ENCODE peak calls at places on chromosomes 1 and 21, in six cellular contexts. Y is H9; H is tibial artery; C is esophagus squamous epithelium; A is CD4-positive, alpha-beta T cell; W is Panc1. T is an unnamed sample.

GRCh38 chr1:160672789-160673695 is 26.2 kb upstream of the SLAMF1 start:
- DNase-seq in Y (no peak), H (no peak), C (no peak), A (no peak), W (no peak), T (no peak)

GRCh38 chr1:89335486-89335885 is 28.4 kb upstream of the GBP6 start:
- DNase-seq in Y (no peak), H (no peak), C (no peak), A (no peak), W (no peak), T (no peak)

GRCh38 chr1:236451796-236452373 is 57.8 kb downstream of the EDARADD start:
- DNase-seq in Y (peak; percentile 74), H (no peak), C (no peak), A (peak; percentile 4), W (no peak), T (no peak)

GRCh38 chr21:39336457-39337008 is 12.4 kb downstream of the HMGN1 start:
- DNase-seq in Y (no peak), H (no peak), C (no peak), A (no peak), W (no peak), T (no peak)

GRCh38 chr1:101207891-101208290 is 28.9 kb upstream of the S1PR1 start:
- DNase-seq in Y (no peak), H (no peak), C (no peak), A (no peak), W (no peak), T (no peak)

GRCh38 chr1:13892671-13893325 is 192.8 kb downstream of the PRDM2 start:
- DNase-seq in Y (peak; percentile 49), H (no peak), C (no peak), A (no peak), W (no peak), T (peak; percentile 61)

GRCh38 chr1:22428672-22429071 is 23.0 kb upstream of the ZBTB40 start:
- DNase-seq in Y (no peak), H (no peak), C (no peak), A (no peak), W (no peak), T (peak; percentile 64)

GRCh38 chr1:67274623-67275325 is 32.9 kb upstream of the IL12RB2 start:
- DNase-seq in Y (no peak), H (no peak), C (no peak), A (no peak), W (no peak), T (no peak)

GRCh38 chr1:95041491-95042165 is 31.1 kb downstream of the ALG14 start:
- DNase-seq in Y (no peak), H (no peak), C (no peak), A (no peak), W (peak; percentile 32), T (peak; percentile 84)

GRCh38 chr1:30478288-30478687 is 245.1 kb downstream of the MATN1 start:
- DNase-seq in Y (no peak), H (peak; percentile 52), C (no peak), A (no peak), W (no peak), T (no peak)

GRCh38 chr1:2777428-2778219 is 23.9 kb downstream of the TTC34 start:
- DNase-seq in Y (peak; percentile 10), H (no peak), C (no peak), A (no peak), W (no peak), T (no peak)

GRCh38 chr1:232878141-232878540 is 72.3 kb upstream of the NTPCR start:
- DNase-seq in Y (no peak), H (no peak), C (no peak), A (no peak), W (no peak), T (no peak)

GRCh38 chr1:230127105-230128054 is 60.3 kb downstream of the GALNT2 start:
- DNase-seq in Y (no peak), H (no peak), C (no peak), A (no peak), W (no peak), T (no peak)

GRCh38 chr1:206694151-206694550 is 9.4 kb downstream of the MAPKAPK2 start:
- DNase-seq in Y (no peak), H (no peak), C (no peak), A (no peak), W (no peak), T (no peak)

GRCh38 chr1:9593492-9594465 is 5.1 kb downstream of the TMEM201 start:
- DNase-seq in Y (peak; percentile 93), H (no peak), C (no peak), A (no peak), W (no peak), T (peak; percentile 81)

GRCh38 chr1:205298191-205298994 is 23.2 kb downstream of the NUAK2 start:
- DNase-seq in Y (peak; percentile 88), H (no peak), C (no peak), A (no peak), W (peak; percentile 84), T (peak; percentile 80)

DNA sequence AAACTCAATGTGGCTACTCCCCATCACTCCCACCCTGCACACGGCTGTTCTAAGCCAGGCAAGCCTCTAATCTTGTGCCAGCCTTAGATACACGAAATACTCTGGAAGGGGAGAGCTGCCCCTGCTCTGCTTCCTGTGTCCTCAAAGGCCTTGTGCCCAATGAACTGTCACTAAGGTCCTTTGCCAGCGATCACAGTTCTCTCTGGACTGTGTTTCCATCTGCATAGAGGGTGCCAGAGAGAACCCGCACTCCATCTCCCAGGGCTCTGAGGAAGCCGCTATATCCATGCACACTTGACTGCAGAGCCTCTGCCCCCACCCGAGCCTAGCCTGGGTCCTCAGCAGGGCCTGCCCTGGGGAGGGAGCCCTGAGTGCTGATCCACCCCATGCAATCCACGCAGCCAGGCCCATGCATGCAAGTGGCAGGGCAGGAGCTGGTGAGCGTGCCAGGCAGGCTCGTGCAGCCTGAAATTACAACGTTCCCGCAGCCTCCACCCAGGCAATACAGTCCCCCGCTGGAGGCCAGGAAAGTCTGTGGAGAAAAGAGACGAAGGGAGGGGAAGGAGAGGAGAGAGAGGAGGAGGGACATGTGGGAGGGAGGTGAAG is 30.6 kb upstream of the KIF21B start:
- DNase-seq in Y (no peak), H (no peak), C (no peak), A (no peak), W (no peak), T (no peak)
- H3K27me3 ChIP-seq in Y (no peaks in the 10 kb centered on the region), H (no peaks in the 10 kb centered on the region), C (no peaks in the 10 kb centered on the region), A (no peaks in the 10 kb centered on the region), W (peaks cover 6% of the 10 kb centered on the region), T (no peaks in the 10 kb centered on the region)

DNA sequence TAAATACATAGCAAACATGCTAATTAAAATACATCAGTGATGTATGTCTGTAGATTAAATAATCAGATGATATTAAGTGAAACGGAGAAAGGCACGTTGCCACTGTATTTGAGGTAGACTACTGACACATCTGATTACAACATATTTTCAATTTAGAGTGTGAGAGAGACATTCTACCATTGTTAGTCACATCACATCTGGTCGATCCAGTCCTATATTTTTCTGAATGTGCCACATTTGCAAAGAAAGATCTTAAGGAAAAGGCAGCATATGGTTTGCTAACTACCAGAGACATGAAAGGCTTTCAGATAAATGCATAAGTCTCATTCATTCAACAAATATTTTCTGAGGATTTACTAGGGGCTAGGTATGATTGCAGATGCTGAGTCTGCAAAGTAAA is 114.3 kb upstream of the RUNX1 start:
- DNase-seq in Y (no peak), H (no peak), C (no peak), A (no peak), W (no peak), T (no peak)
- H3K27ac ChIP-seq in Y (no peak overlapping the region), H (no peak overlapping the region), C (no peak overlapping the region), A (no peak overlapping the region), W (no peak overlapping the region), T (no peak overlapping the region)

GRCh38 chr1:202283991-202284390 is 57.7 kb downstream of the UBE2T start:
- DNase-seq in Y (no peak), H (no peak), C (no peak), A (no peak), W (no peak), T (peak; percentile 18)
- H3K27me3 ChIP-seq in Y (no peaks in the 10 kb centered on the region), H (no peaks in the 10 kb centered on the region), C (no peaks in the 10 kb centered on the region), A (no peaks in the 10 kb centered on the region), W (peaks cover 9% of the 10 kb centered on the region), T (no peaks in the 10 kb centered on the region)

DNA sequence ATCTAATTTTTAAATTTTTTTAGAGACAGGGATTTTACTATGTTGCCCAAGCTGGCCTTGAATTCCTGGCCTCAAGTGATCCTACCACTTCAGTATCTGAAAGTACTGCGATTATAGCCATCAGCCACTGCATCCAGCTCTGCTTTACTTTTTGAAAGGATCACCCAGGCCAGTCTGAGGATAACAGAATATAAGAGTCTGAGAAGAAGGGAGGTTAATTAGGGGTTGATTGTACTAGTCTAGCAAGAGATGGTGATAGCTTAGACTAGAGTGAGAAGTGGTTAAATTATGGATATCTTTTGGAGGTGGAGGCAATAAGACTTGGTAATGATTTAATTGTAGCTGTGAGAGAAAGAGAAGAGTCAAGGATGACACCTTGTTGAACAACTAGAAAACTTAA is 32.2 kb downstream of the PHACTR4 start:
- DNase-seq in Y (no peak), H (no peak), C (no peak), A (no peak), W (no peak), T (no peak)
- H3K27ac ChIP-seq in Y (no peak overlapping the region), H (no peak overlapping the region), C (no peak overlapping the region), A (no peak overlapping the region), W (no peak overlapping the region), T (no peak overlapping the region)

GRCh38 chr1:18573170-18573569 is 57.5 kb upstream of the PAX7 start:
- DNase-seq in Y (no peak), H (no peak), C (no peak), A (no peak), W (no peak), T (no peak)
- H3K27me3 ChIP-seq in Y (no peaks in the 10 kb centered on the region), H (peaks cover 57% of the 10 kb centered on the region), C (no peaks in the 10 kb centered on the region), A (peaks cover 6% of the 10 kb centered on the region), W (no peaks in the 10 kb centered on the region), T (peaks cover 4% of the 10 kb centered on the region)